ENCODE peak calls at places on chromosomes 5 and 9, in seven cellular contexts. N is neuronal stem cell, E is mesendoderm, C is mesenchymal stem cell, T is H1, M is trophoblast cell, Y is H9. R is an unnamed sample.

GRCh38 chr5:80668016-80668969 is 13.5 kb upstream of the DHFR start:
- DNase-seq in N (no peak), E (peak; percentile 18), C (no peak), T (no peak), M (no peak), Y (peak; percentile 56), R (no peak)

GRCh38 chr9:83258521-83258920 is 195.6 kb upstream of the RASEF start:
- DNase-seq in N (no peak), E (no peak), C (no peak), T (no peak), M (no peak), Y (no peak), R (no peak)

GRCh38 chr5:80975065-80975464 is 14.9 kb downstream of the RASGRF2 start:
- DNase-seq in N (no peak), E (no peak), C (no peak), T (no peak), M (no peak), Y (no peak), R (peak; percentile 57)

GRCh38 chr5:173757817-173758216 is 130.3 kb upstream of the CPEB4 start:
- DNase-seq in N (no peak), E (no peak), C (no peak), T (no peak), M (no peak), Y (no peak), R (no peak)

GRCh38 chr9:103991001-103991400 is 103.1 kb upstream of the SMC2 start:
- DNase-seq in N (no peak), E (peak; percentile 45), C (no peak), T (no peak), M (no peak), Y (peak; percentile 39), R (no peak)

GRCh38 chr9:136309101-136309801 is 5.4 kb upstream of the CCDC187 start:
- DNase-seq in N (no peak), E (no peak), C (no peak), T (no peak), M (no peak), Y (no peak), R (no peak)

GRCh38 chr9:114141553-114142548 is 13.5 kb upstream of the COL27A1 start:
- DNase-seq in N (no peak), E (no peak), C (peak; percentile 41), T (no peak), M (no peak), Y (no peak), R (peak; percentile 41)

GRCh38 chr5:42005561-42006153 is 80.6 kb downstream of the FBXO4 start:
- DNase-seq in N (no peak), E (peak; percentile 28), C (peak; percentile 33), T (no peak), M (peak; percentile 67), Y (no peak), R (peak; percentile 24)

GRCh38 chr9:23850242-23851023 is 24.4 kb upstream of the ELAVL2 start:
- DNase-seq in N (peak; percentile 79), E (peak; percentile 76), C (peak; percentile 6), T (peak; percentile 61), M (no peak), Y (peak; percentile 65), R (no peak)

GRCh38 chr5:14420136-14420808 is 161.3 kb upstream of the OTULINL start:
- DNase-seq in N (no peak), E (no peak), C (no peak), T (no peak), M (no peak), Y (no peak), R (peak; percentile 53)

GRCh38 chr5:35009657-35010056 is 38.1 kb downstream of the AGXT2 start:
- DNase-seq in N (no peak), E (no peak), C (peak; percentile 6), T (no peak), M (no peak), Y (no peak), R (peak; percentile 41)

GRCh38 chr9:107805198-107805597 is 315.6 kb upstream of the KLF4 start:
- DNase-seq in N (no peak), E (no peak), C (no peak), T (no peak), M (no peak), Y (no peak), R (no peak)

GRCh38 chr5:80185095-80185494 is 70.8 kb downstream of the SERINC5 start:
- DNase-seq in N (no peak), E (peak; percentile 63), C (no peak), T (no peak), M (no peak), Y (no peak), R (no peak)

GRCh38 chr5:9557696-9558095 is 11.8 kb upstream of the SEMA5A start:
- DNase-seq in N (no peak), E (no peak), C (peak; percentile 29), T (no peak), M (peak; percentile 87), Y (no peak), R (peak; percentile 82)

GRCh38 chr5:2762744-2763532 is 11.5 kb upstream of the IRX2 start:
- DNase-seq in N (no peak), E (no peak), C (no peak), T (no peak), M (no peak), Y (no peak), R (no peak)

GRCh38 chr9:18923167-18923566 is 109.8 kb downstream of the SAXO1 start:
- DNase-seq in N (no peak), E (no peak), C (no peak), T (no peak), M (no peak), Y (no peak), R (no peak)

GRCh38 chr9:18921677-18922076 is 111.3 kb downstream of the SAXO1 start:
- DNase-seq in N (no peak), E (no peak), C (no peak), T (no peak), M (no peak), Y (no peak), R (peak; percentile 11)

GRCh38 chr9:18920141-18920611 is 112.8 kb downstream of the SAXO1 start:
- DNase-seq in N (no peak), E (no peak), C (no peak), T (no peak), M (no peak), Y (no peak), R (no peak)

GRCh38 chr9:18922161-18922910 is 110.7 kb downstream of the SAXO1 start:
- DNase-seq in N (no peak), E (no peak), C (no peak), T (no peak), M (no peak), Y (no peak), R (no peak)

GRCh38 chr9:18920685-18921084 is 112.3 kb downstream of the SAXO1 start:
- DNase-seq in N (no peak), E (no peak), C (no peak), T (no peak), M (no peak), Y (no peak), R (peak; percentile 45)
- H2BK120ac ChIP-seq in N (no peak overlapping the region), E (no peak overlapping the region), C (no peak overlapping the region), T (no peak overlapping the region), M (no peak overlapping the region), Y (no peak overlapping the region), R (no peak overlapping the region)

GRCh38 chr5:15499528-15500325 is at the start of gene FBXL7:
- DNase-seq in N (peak; percentile 71), E (peak; percentile 88), C (peak; percentile 86), T (peak; percentile 88), M (peak; percentile 36), Y (peak; percentile 81), R (peak; percentile 75)
- H3K79me1 ChIP-seq in N (peaks cover 4% of the 10 kb centered on the region), E (peaks cover 11% of the 10 kb centered on the region), C (peaks cover 6% of the 10 kb centered on the region), T (peaks cover 2% of the 10 kb centered on the region), M (peaks cover 8% of the 10 kb centered on the region), Y (no peaks in the 10 kb centered on the region), R (peaks cover 32% of the 10 kb centered on the region)

GRCh38 chr5:112480501-112480900 is 61.4 kb upstream of the EPB41L4A start:
- DNase-seq in N (no peak), E (no peak), C (no peak), T (no peak), M (no peak), Y (no peak), R (no peak)
- H2BK120ac ChIP-seq in N (no peak overlapping the region), E (no peak overlapping the region), C (no peak overlapping the region), T (no peak overlapping the region), M (peak overlapping the region; percentile 55), Y (no peak overlapping the region), R (no peak overlapping the region)

DNA sequence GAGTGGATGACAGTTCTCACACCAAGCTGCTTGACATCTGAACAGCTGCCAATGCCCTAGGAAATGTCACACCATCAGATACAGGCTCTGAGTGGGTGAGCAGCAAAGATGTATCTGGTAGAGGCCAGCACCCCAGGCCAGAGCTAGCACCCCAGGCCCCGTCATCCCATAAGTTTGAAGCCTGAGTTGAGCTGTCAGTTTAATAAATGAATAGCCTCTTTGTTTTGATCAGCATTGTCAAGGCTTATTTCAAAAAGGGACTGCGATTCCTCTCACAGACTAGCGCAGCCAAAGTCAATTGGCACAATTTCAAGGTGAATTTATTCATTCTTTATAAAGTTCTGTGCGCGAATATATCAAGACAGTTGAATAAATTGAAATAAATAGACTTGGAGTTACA is 1327.1 kb downstream of the MAT2B start:
- DNase-seq in N (no peak), E (no peak), C (no peak), T (no peak), M (no peak), Y (no peak), R (no peak)
- H3K79me1 ChIP-seq in N (no peaks in the 10 kb centered on the region), E (no peaks in the 10 kb centered on the region), C (no peaks in the 10 kb centered on the region), T (no peaks in the 10 kb centered on the region), M (no peaks in the 10 kb centered on the region), Y (no peaks in the 10 kb centered on the region), R (no peaks in the 10 kb centered on the region)

DNA sequence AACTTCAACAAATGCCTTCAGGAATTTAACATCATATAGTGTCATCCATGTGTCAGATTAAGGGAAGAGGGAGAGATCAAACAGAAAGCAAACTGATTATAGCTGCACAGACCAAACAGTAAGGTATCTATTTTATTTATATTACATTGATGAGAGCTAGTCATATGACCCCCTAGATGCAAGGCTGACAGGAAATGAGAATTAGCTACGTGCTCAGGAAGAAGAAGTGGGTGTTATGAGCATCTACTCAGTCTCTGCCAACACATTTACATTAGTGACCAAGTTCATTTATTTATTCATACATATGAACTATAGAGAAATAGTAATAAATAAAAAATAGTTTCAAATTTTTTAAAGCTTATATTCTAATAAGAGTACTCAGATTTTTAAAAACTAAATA is 787.3 kb downstream of the KCTD16 start:
- DNase-seq in N (no peak), E (no peak), C (no peak), T (no peak), M (no peak), Y (no peak), R (no peak)
- H2BK120ac ChIP-seq in N (no peak overlapping the region), E (no peak overlapping the region), C (no peak overlapping the region), T (no peak overlapping the region), M (no peak overlapping the region), Y (no peak overlapping the region), R (no peak overlapping the region)

R was measured in IMR-90.